ENCODE peak calls at places on chromosomes 13 and 19, in nine cellular contexts. K, E, N, U, L, B, J, S and F are unnamed samples.

GRCh38 chr13:40648841-40649240 is 17.6 kb downstream of the FOXO1 start:
- DNase-seq in K (no peak), E (peak), N (no peak), U (no peak), L (no peak), B (no peak), J (no peak), S (no peak), F (no peak)

GRCh38 chr19:29666634-29667389 is 1.6 kb downstream of the PLEKHF1 start:
- DNase-seq in K (peak), E (peak), N (peak), U (peak), L (no peak), B (no peak), J (peak), S (peak), F (peak)

GRCh38 chr13:79273045-79273444 is 133.0 kb downstream of the RBM26 start:
- DNase-seq in K (no peak), E (no peak), N (no peak), U (no peak), L (no peak), B (no peak), J (no peak), S (no peak), F (no peak)

GRCh38 chr19:44648536-44649370 is 5.0 kb downstream of the PVR start:
- DNase-seq in K (peak), E (peak), N (no peak), U (peak), L (no peak), B (no peak), J (no peak), S (no peak), F (no peak)

GRCh38 chr13:112057736-112058518 is 9.0 kb upstream of the SOX1 start:
- DNase-seq in K (no peak), E (peak), N (no peak), U (no peak), L (no peak), B (no peak), J (no peak), S (no peak), F (peak)

GRCh38 chr19:20923077-20923871 is at the start of gene ZNF85:
- DNase-seq in K (peak), E (peak), N (peak), U (peak), L (peak), B (peak), J (peak), S (peak), F (peak)

GRCh38 chr19:27764186-27764804 is 1448.7 kb downstream of the UQCRFS1 start:
- DNase-seq in K (no peak), E (no peak), N (no peak), U (no peak), L (no peak), B (no peak), J (no peak), S (no peak), F (no peak)

GRCh38 chr13:85665286-85665685 is 133.9 kb downstream of the SLITRK6 start:
- DNase-seq in K (no peak), E (no peak), N (no peak), U (no peak), L (no peak), B (peak), J (no peak), S (no peak), F (peak)

GRCh38 chr19:58059003-58059671 is at the start of gene ZNF135:
- DNase-seq in K (peak), E (peak), N (peak), U (peak), L (no peak), B (no peak), J (no peak), S (peak), F (no peak)

GRCh38 chr13:34967851-34968562 is 25.9 kb downstream of the NBEA start:
- DNase-seq in K (no peak), E (peak), N (no peak), U (no peak), L (no peak), B (no peak), J (no peak), S (no peak), F (no peak)

GRCh38 chr13:50340566-50341287 is 325.5 kb downstream of the KCNRG start:
- DNase-seq in K (no peak), E (no peak), N (no peak), U (no peak), L (no peak), B (no peak), J (no peak), S (no peak), F (no peak)

GRCh38 chr19:18713550-18714117 is 30.2 kb downstream of the CRTC1 start:
- DNase-seq in K (no peak), E (no peak), N (no peak), U (peak), L (no peak), B (no peak), J (no peak), S (no peak), F (no peak)

GRCh38 chr19:43380771-43381386 is 27.4 kb downstream of the CD177 start:
- DNase-seq in K (no peak), E (no peak), N (no peak), U (no peak), L (no peak), B (no peak), J (no peak), S (peak), F (no peak)

GRCh38 chr19:55340144-55340783 is 588 bp downstream of the KMT5C start:
- DNase-seq in K (no peak), E (no peak), N (peak), U (peak), L (no peak), B (peak), J (no peak), S (no peak), F (peak)

GRCh38 chr13:33172400-33172799 is 113.2 kb downstream of the STARD13 start:
- DNase-seq in K (no peak), E (no peak), N (no peak), U (no peak), L (no peak), B (no peak), J (no peak), S (no peak), F (no peak)

GRCh38 chr13:48502601-48503319 is 30.1 kb downstream of the RCBTB2 start:
- DNase-seq in K (no peak), E (no peak), N (no peak), U (no peak), L (no peak), B (no peak), J (no peak), S (no peak), F (no peak)

GRCh38 chr19:1068111-1069001 is 1.4 kb downstream of the ARHGAP45 start:
- DNase-seq in K (peak), E (no peak), N (no peak), U (peak), L (no peak), B (no peak), J (no peak), S (no peak), F (no peak)

GRCh38 chr19:12782174-12782423 is 6.7 kb upstream of the HOOK2 start:
- DNase-seq in K (no peak), E (peak), N (no peak), U (no peak), L (no peak), B (no peak), J (no peak), S (no peak), F (no peak)

GRCh38 chr19:46351241-46352041 is 4.6 kb downstream of the PPP5C start:
- DNase-seq in K (no peak), E (peak), N (no peak), U (peak), L (no peak), B (peak), J (peak), S (peak), F (no peak)

GRCh38 chr13:91813255-91813654 is 414.8 kb downstream of the GPC5 start:
- DNase-seq in K (peak), E (no peak), N (no peak), U (no peak), L (no peak), B (no peak), J (no peak), S (no peak), F (no peak)

GRCh38 chr13:100870898-100871297 is 196.3 kb upstream of the TMTC4 start:
- DNase-seq in K (no peak), E (no peak), N (no peak), U (no peak), L (no peak), B (no peak), J (no peak), S (no peak), F (no peak)

GRCh38 chr19:40750285-40751064 is at the start of gene ACTMAP:
- DNase-seq in K (peak), E (peak), N (peak), U (peak), L (peak), B (peak), J (peak), S (peak), F (peak)

DNA sequence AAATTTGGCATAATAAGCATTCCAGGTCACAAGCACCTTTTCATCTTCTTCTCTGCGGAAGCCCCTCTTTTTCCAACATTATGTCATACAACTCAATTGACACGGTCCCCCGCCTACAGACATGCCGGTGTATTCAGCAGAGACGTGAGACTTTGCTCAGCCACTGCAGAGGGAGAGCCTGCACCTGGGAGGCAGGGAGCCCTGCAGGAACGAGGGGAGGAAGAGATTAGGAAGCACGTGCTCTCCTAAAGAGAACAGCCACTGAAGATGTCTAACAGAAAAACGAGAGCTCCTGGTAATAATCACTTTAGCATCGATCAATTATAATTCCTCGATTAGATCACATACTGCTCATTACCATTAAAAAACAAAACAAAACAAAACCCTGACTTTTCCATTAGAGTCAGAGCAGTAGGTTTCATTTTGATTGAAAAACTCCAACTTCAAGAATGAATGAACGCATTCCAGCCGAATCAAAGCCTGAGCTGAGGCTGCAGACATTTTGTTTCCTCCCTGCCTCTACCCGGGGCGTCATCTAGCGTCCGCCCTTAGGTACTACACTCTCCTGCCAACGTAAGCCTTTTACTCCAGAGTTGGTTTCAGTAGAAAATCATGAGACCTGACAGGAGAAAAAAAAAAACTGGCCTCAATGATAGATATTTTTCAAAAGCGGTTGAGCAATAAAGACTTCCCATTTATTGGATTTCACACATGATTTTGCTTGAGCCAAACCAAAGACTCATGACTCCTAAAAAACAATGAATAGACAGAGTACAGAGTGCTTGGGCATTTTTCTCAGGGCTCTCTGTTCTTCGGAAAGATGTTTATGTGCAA is 194.5 kb downstream of the KATNAL1 start:
- DNase-seq in K (peak), E (peak), N (peak), U (peak), L (peak), B (peak), J (peak), S (peak), F (peak)
- TF ChIP-seq POLR2A in K (no peak), E (no peak), N (no peak), U (peak), L (no peak), B (no peak), J (no peak), S (no peak), F (no peak)

DNA sequence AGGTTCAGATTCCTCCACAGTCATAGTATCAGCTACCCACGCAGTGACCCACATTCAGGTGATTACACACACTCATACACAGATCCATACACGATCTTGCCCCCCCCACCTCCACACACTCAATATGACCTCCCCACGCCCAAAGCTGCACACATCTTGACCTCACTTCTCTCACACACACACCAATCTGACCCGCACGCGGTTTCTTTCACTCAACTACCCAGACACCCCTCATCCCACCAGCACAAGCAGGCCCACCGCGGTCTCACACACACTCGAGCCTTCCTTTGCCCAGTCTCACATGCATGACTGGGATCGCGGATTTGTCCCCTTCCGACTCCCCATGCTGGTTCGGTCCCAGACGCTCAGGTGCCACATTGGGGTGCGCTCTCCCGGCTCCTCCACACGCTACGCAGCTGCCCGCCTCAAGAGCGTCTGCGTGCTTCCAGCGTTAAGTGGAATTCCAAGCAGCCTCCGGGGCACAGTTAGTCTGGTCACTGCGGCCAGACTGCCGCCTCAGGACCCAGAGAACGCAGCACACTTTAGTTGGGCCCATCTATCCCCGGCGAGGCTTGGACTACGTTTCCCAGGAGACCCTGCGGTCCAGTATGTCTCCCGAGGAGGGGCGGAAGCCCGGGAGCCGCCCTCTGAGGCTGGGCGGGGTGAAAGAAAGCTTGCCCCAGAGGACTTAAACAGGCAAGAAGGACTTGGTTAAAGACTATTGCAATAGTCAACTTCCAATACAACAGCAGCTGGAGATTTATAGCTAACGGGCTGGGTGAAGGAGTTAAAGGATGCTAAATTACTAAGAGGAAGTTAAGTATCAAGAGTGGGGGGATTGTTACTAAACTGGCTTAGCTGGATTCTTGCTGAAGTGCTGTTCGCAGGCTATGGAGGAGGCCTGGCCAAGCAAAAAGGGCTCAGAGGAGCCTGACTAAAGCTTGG is 703 bp upstream of the ZNF345 start:
- DNase-seq in K (peak), E (peak), N (peak), U (peak), L (no peak), B (peak), J (peak), S (peak), F (peak)
- TF ChIP-seq POLR2A in K (peak), E (no peak), N (no peak), U (peak), L (no peak), B (no peak), J (peak), S (no peak), F (no peak)

GRCh38 chr19:48501961-48502719 is 9.5 kb downstream of the LMTK3 start:
- DNase-seq in K (no peak), E (no peak), N (peak), U (peak), L (peak), B (peak), J (no peak), S (peak), F (no peak)
- TF ChIP-seq POLR2A in K (no peak), E (no peak), N (no peak), U (no peak), L (no peak), B (peak), J (no peak), S (no peak), F (no peak)

GRCh38 chr13:113624235-113624587 is 33.8 kb downstream of the ATP4B start:
- DNase-seq in K (no peak), E (no peak), N (no peak), U (no peak), L (no peak), B (no peak), J (no peak), S (no peak), F (peak)
- TF ChIP-seq POLR2A in K (no peak), E (no peak), N (no peak), U (no peak), L (no peak), B (no peak), J (no peak), S (no peak), F (no peak)

GRCh38 chr19:35755550-35756371 is 1.1 kb downstream of the HSPB6 start:
- DNase-seq in K (peak), E (no peak), N (peak), U (peak), L (no peak), B (no peak), J (no peak), S (peak), F (peak)

GRCh38 chr19:35755160-35755549 is 1.7 kb downstream of the HSPB6 start:
- DNase-seq in K (no peak), E (no peak), N (no peak), U (no peak), L (no peak), B (no peak), J (no peak), S (no peak), F (no peak)

GRCh38 chr19:35757231-35757748 is 461 bp upstream of the HSPB6 start:
- DNase-seq in K (peak), E (peak), N (peak), U (peak), L (no peak), B (no peak), J (peak), S (peak), F (peak)

GRCh38 chr19:35757749-35758608 is at the start of gene PROSER3:
- DNase-seq in K (peak), E (peak), N (peak), U (peak), L (peak), B (peak), J (peak), S (peak), F (peak)

DNA sequence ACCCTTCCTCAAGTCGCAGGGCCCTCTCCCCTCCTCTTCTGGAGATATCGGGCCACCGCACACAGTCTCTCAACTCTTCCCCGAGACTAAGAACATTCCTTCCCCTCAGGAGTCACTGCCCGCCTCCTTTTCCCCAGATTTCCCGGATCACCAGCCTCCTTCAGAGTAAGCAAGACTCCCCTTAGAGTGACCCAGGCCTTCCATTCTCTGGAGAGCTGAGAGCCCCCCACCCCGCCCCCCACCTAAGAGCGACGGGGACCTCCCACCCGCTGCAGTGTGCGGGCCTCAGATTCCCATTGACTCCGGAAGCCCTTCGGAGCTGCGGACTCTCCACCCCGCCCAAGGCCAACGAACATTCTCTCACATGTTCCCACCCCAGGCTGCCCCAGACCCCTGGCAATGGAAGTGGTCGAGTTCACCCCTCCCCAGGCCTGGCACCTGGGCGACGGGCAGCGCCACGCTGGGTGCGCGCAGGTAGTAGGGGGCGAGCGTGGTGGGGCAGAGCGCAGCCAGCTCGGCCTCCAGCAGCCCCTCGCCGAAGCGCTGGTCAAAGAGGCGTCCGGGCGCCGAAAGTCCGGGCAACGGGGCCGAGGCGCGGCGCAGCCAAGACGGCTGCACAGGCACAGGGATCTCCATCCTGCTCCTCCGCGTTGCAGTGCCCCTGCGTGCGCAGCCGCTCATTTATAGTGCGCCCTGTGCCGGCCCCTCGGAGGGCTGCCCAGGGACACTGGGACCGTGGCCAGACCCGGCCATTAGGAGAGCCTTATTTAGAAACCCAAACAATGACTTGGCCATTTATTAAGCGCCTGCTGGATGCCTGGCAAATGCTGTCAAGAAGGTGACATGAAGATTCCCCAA is at the start of gene HSPB6:
- DNase-seq in K (peak), E (peak), N (no peak), U (peak), L (no peak), B (no peak), J (no peak), S (peak), F (peak)
- TF ChIP-seq POLR2A in K (peak), E (no peak), N (peak), U (peak), L (no peak), B (no peak), J (no peak), S (peak), F (no peak)